ENCODE peak calls at places on chromosomes 3 and 15, in four cellular contexts. D, K, H and N are unnamed samples.

GRCh38 chr15:77144492-77145070 is 73.7 kb upstream of the TSPAN3 start:
- DNase-seq in D (no peak), K (no peak), H (no peak), N (no peak)

GRCh38 chr15:52780172-52780980 is 9.8 kb downstream of the ONECUT1 start:
- DNase-seq in D (peak; percentile 52), K (peak; percentile 39), H (peak; percentile 88), N (peak; percentile 24)

GRCh38 chr3:96831175-96831574 is 16.8 kb downstream of the EPHA6 start:
- DNase-seq in D (no peak), K (no peak), H (no peak), N (no peak)

GRCh38 chr15:33908396-33908795 is 59.9 kb upstream of the CHRM5 start:
- DNase-seq in D (no peak), K (no peak), H (no peak), N (no peak)

GRCh38 chr3:54193093-54193492 is 70.7 kb downstream of the CACNA2D3 start:
- DNase-seq in D (no peak), K (no peak), H (no peak), N (no peak)

GRCh38 chr15:34275154-34275553 is 50.3 kb downstream of the EMC4 start:
- DNase-seq in D (no peak), K (no peak), H (no peak), N (no peak)

GRCh38 chr3:20181276-20181675 is 4.7 kb downstream of the SGO1 start:
- DNase-seq in D (no peak), K (no peak), H (no peak), N (no peak)

GRCh38 chr3:135918600-135918999 is 46.9 kb upstream of the PPP2R3A start:
- DNase-seq in D (no peak), K (no peak), H (no peak), N (peak; percentile 24)

GRCh38 chr3:194497799-194498575 is 11.2 kb upstream of the ATP13A3 start:
- DNase-seq in D (no peak), K (no peak), H (no peak), N (no peak)

GRCh38 chr15:95134306-95135100 is 903.1 kb downstream of the MCTP2 start:
- DNase-seq in D (no peak), K (no peak), H (no peak), N (no peak)

GRCh38 chr3:13546667-13547171 is 2.2 kb upstream of the FBLN2 start:
- DNase-seq in D (peak; percentile 72), K (no peak), H (no peak), N (no peak)

GRCh38 chr3:114078126-114078525 is 21.6 kb downstream of the QTRT2 start:
- DNase-seq in D (no peak), K (no peak), H (no peak), N (no peak)

GRCh38 chr3:192445768-192446644 is 281.3 kb downstream of the FGF12 start:
- DNase-seq in D (no peak), K (no peak), H (no peak), N (no peak)

GRCh38 chr3:56468184-56469106 is at the start of gene ERC2:
- DNase-seq in D (peak; percentile 7), K (no peak), H (peak; percentile 92), N (no peak)

GRCh38 chr15:95226835-95227234 is 995.5 kb downstream of the MCTP2 start:
- DNase-seq in D (no peak), K (no peak), H (no peak), N (no peak)

GRCh38 chr3:25587526-25587925 is 77.2 kb downstream of the TOP2B start:
- DNase-seq in D (no peak), K (no peak), H (no peak), N (no peak)

GRCh38 chr3:127740136-127740915 is 67.6 kb downstream of the ABTB1 start:
- DNase-seq in D (no peak), K (no peak), H (no peak), N (no peak)

GRCh38 chr3:19213608-19214220 is 65.4 kb downstream of the KCNH8 start:
- DNase-seq in D (no peak), K (no peak), H (no peak), N (no peak)

GRCh38 chr15:67769468-67770097 is 55.7 kb upstream of the SKOR1 start:
- DNase-seq in D (no peak), K (no peak), H (no peak), N (no peak)

GRCh38 chr3:194787072-194787471 is 101.4 kb downstream of the FAM43A start:
- DNase-seq in D (no peak), K (no peak), H (no peak), N (no peak)

GRCh38 chr3:171776839-171777607 is 33.3 kb downstream of the PLD1 start:
- DNase-seq in D (no peak), K (no peak), H (no peak), N (no peak)

GRCh38 chr3:196227086-196227485 is 10.8 kb downstream of the SLC51A start:
- DNase-seq in D (no peak), K (no peak), H (no peak), N (no peak)

GRCh38 chr15:25247418-25248030 is 191.3 kb downstream of the UBE3A start:
- DNase-seq in D (no peak), K (no peak), H (peak; percentile 27), N (no peak)

GRCh38 chr3:169886671-169887070 is 16.9 kb upstream of the LRRC31 start:
- DNase-seq in D (no peak), K (no peak), H (no peak), N (no peak)

GRCh38 chr3:79367803-79368202 is 400.0 kb downstream of the ROBO1 start:
- DNase-seq in D (no peak), K (no peak), H (no peak), N (no peak)

GRCh38 chr3:155701882-155702465 is 42.9 kb downstream of the PLCH1 start:
- DNase-seq in D (peak; percentile 24), K (no peak), H (no peak), N (peak; percentile 31)

GRCh38 chr15:51624022-51624421 is 1.5 kb upstream of the DMXL2 start:
- DNase-seq in D (no peak), K (no peak), H (no peak), N (no peak)

GRCh38 chr15:82625136-82625535 is 22.0 kb downstream of the CPEB1 start:
- DNase-seq in D (no peak), K (no peak), H (no peak), N (no peak)

GRCh38 chr3:48478631-48479555 is 25.1 kb downstream of the SHISA5 start:
- DNase-seq in D (no peak), K (no peak), H (no peak), N (no peak)

GRCh38 chr15:45114076-45114750 is at the start of the genes DUOX2 and DUOXA2:
- DNase-seq in D (no peak), K (no peak), H (no peak), N (no peak)
- TF ChIP-seq EGR1 in D (no peak), K (no peak), H (no peak), N (no peak)

GRCh38 chr3:187368765-187369450 is 723 bp downstream of the RTP4 start:
- DNase-seq in D (no peak), K (no peak), H (no peak), N (no peak)
- H3K4me3 ChIP-seq in D (no peak overlapping the region), K (peak overlapping the region; percentile 84), H (no peak overlapping the region), N (no peak overlapping the region)

GRCh38 chr3:64399205-64399800 is 174.0 kb upstream of the PRICKLE2 start:
- DNase-seq in D (peak; percentile 19), K (no peak), H (no peak), N (peak; percentile 7)
- TF ChIP-seq EGR1 in D (no peak), K (no peak), H (no peak), N (no peak)

DNA sequence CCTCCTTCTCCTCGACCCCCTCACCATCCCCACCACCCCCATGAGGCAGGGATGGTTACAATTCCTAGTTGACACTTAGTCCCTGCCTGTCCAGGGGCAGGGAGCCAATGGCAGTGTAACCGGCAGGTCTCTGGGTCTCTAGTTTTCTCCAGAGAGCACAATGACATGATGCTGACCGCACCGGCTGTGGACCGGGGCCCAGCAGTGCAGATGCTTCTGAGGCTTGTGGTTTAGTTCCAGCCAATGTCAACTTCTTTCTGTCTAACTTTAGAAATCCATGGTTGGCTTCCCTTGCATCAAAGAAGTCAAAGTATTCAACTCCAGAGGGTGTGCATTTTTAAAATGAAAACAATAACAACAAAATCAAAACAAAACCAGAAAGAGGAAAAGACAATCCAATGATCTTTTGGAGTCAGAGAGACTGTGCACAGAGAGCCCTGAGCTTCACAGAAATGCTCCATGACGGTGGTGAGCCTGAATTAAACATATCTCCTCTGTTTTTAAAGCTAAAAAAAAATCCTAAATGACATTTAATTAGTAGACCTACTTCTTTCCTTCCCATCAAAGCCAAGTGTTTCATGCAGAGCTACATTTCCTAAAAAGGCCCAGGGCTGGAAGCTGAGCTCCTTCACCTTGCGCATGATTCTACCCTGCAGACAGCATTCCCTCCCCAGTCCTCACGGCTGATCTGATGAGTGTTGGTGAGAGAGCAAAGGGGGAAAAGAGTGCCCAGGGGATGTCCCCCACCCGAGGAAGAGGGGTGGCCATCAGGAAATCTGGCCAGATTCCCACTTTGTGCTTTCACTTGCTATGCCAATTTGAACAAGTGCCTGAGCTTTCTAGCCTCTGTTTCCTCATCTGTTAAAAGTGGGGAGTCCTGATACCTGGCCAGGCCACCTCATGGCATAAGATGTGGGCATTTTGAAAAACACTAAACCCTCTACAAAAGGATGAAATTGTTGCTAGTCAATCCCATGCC is 230.7 kb upstream of the TLE3 start:
- DNase-seq in D (no peak), K (no peak), H (no peak), N (no peak)
- H3K4me3 ChIP-seq in D (no peak overlapping the region), K (no peak overlapping the region), H (no peak overlapping the region), N (no peak overlapping the region)